ENCODE peak calls at places on chromosome 3, in five cellular contexts. V is HCT116, C is GM12878, G is HepG2, X is K562. T is an unnamed sample.

GRCh38 chr3:129611812-129612349 is 5.4 kb upstream of the PLXND1 start:
- DNase-seq in V (no peak), C (no peak), G (peak), X (no peak), T (no peak)

GRCh38 chr3:185939721-185940120 is 1.9 kb upstream of the TRA2B start:
- DNase-seq in V (no peak), C (no peak), G (no peak), X (no peak), T (no peak)

GRCh38 chr3:88189361-88189810 is 39.6 kb downstream of the C3orf38 start:
- DNase-seq in V (no peak), C (peak), G (peak), X (peak), T (no peak)

GRCh38 chr3:53819163-53819868 is 26.9 kb downstream of the CHDH start:
- DNase-seq in V (no peak), C (no peak), G (no peak), X (no peak), T (no peak)

GRCh38 chr3:195238626-195239118 is 32.3 kb downstream of the XXYLT1 start:
- DNase-seq in V (no peak), C (no peak), G (no peak), X (no peak), T (no peak)

GRCh38 chr3:9976736-9977709 is 9.6 kb downstream of the EMC3 start:
- DNase-seq in V (peak), C (no peak), G (peak), X (peak), T (peak)

GRCh38 chr3:2635511-2635910 is 474.7 kb downstream of the IL5RA start:
- DNase-seq in V (no peak), C (no peak), G (no peak), X (no peak), T (no peak)

GRCh38 chr3:116815831-116816588 is 106.4 kb downstream of the TUSC7 start:
- DNase-seq in V (no peak), C (no peak), G (no peak), X (no peak), T (no peak)

GRCh38 chr3:59663076-59663850 is 613.4 kb upstream of the CFAP20DC start:
- DNase-seq in V (no peak), C (no peak), G (no peak), X (no peak), T (no peak)

GRCh38 chr3:138771585-138771984 is 63.1 kb downstream of the PIK3CB start:
- DNase-seq in V (no peak), C (no peak), G (no peak), X (no peak), T (no peak)

GRCh38 chr3:66153961-66154923 is 66.6 kb upstream of the SLC25A26 start:
- DNase-seq in V (no peak), C (no peak), G (no peak), X (no peak), T (no peak)

GRCh38 chr3:197229178-197229577 is 69.2 kb downstream of the DLG1 start:
- DNase-seq in V (no peak), C (no peak), G (no peak), X (no peak), T (no peak)

GRCh38 chr3:42110631-42111030 is 19.5 kb downstream of the TRAK1 start:
- DNase-seq in V (no peak), C (no peak), G (no peak), X (no peak), T (no peak)

GRCh38 chr3:148227534-148227933 is 470.2 kb upstream of the AGTR1 start:
- DNase-seq in V (no peak), C (no peak), G (no peak), X (no peak), T (no peak)

GRCh38 chr3:55454611-55455010 is 32.5 kb downstream of the WNT5A start:
- DNase-seq in V (no peak), C (no peak), G (no peak), X (no peak), T (no peak)

GRCh38 chr3:9067352-9067975 is 104.2 kb upstream of the RAD18 start:
- DNase-seq in V (peak), C (peak), G (peak), X (peak), T (peak)

GRCh38 chr3:66527253-66527652 is 26.4 kb upstream of the LRIG1 start:
- DNase-seq in V (no peak), C (no peak), G (no peak), X (no peak), T (no peak)

GRCh38 chr3:169660709-169661566 is 2.6 kb downstream of the MECOM start:
- DNase-seq in V (no peak), C (no peak), G (no peak), X (no peak), T (peak)

GRCh38 chr3:25910997-25911396 is 121.1 kb downstream of the OXSM start:
- DNase-seq in V (peak), C (no peak), G (peak), X (peak), T (no peak)

GRCh38 chr3:186107148-186108105 is 1.5 kb downstream of the ETV5 start:
- DNase-seq in V (peak), C (no peak), G (peak), X (peak), T (peak)

GRCh38 chr3:10557783-10558373 is 52.5 kb upstream of the ATP2B2 start:
- DNase-seq in V (no peak), C (no peak), G (no peak), X (no peak), T (no peak)

GRCh38 chr3:26260073-26260623 is 362.4 kb upstream of the LRRC3B start:
- DNase-seq in V (no peak), C (no peak), G (no peak), X (no peak), T (no peak)

GRCh38 chr3:557972-558371 is 361.4 kb downstream of the CHL1 start:
- DNase-seq in V (no peak), C (peak), G (no peak), X (no peak), T (no peak)

GRCh38 chr3:87145553-87145952 is 81.6 kb upstream of the CHMP2B start:
- DNase-seq in V (peak), C (no peak), G (peak), X (peak), T (no peak)

GRCh38 chr3:188220097-188220788 is 66.3 kb downstream of the LPP start:
- DNase-seq in V (no peak), C (no peak), G (no peak), X (no peak), T (no peak)

GRCh38 chr3:23202203-23202920 is 765 bp upstream of the UBE2E2 start:
- DNase-seq in V (no peak), C (no peak), G (no peak), X (peak), T (no peak)

GRCh38 chr3:39294446-39295183 is 14.8 kb upstream of the CX3CR1 start:
- DNase-seq in V (no peak), C (no peak), G (no peak), X (no peak), T (no peak)

GRCh38 chr3:39292961-39293360 is 13.1 kb upstream of the CX3CR1 start:
- DNase-seq in V (no peak), C (no peak), G (no peak), X (no peak), T (no peak)

GRCh38 chr3:39290255-39290654 is 10.4 kb upstream of the CX3CR1 start:
- DNase-seq in V (no peak), C (no peak), G (no peak), X (no peak), T (no peak)

GRCh38 chr3:39289107-39289506 is 9.3 kb upstream of the CX3CR1 start:
- DNase-seq in V (no peak), C (no peak), G (no peak), X (no peak), T (no peak)

DNA sequence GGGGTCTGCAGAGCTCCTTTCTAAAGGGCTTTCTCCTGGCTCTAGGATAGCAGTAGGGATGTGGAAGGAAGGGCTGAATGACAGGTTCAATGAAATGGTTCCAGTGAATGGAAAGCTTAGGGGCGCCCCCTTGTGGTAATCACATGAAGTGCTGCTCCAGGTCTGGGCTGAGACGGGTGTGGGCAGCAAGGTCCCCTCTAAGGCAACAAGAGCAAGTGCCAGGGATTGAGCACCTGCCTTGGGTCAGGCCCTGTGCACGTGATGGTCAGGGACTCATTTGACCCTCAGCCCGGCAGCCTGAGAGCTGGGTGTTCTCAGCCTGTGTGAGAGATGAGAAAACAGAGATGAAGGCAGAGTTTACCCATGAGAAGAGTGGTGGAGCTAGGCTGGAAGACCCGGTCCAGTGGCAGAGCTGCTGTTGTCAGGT is 12.1 kb upstream of the CX3CR1 start:
- DNase-seq in V (peak), C (no peak), G (peak), X (peak), T (peak)
- TF ChIP-seq JUND in V (no peak), C (no peak), G (no peak), X (peak), T (no peak)

DNA sequence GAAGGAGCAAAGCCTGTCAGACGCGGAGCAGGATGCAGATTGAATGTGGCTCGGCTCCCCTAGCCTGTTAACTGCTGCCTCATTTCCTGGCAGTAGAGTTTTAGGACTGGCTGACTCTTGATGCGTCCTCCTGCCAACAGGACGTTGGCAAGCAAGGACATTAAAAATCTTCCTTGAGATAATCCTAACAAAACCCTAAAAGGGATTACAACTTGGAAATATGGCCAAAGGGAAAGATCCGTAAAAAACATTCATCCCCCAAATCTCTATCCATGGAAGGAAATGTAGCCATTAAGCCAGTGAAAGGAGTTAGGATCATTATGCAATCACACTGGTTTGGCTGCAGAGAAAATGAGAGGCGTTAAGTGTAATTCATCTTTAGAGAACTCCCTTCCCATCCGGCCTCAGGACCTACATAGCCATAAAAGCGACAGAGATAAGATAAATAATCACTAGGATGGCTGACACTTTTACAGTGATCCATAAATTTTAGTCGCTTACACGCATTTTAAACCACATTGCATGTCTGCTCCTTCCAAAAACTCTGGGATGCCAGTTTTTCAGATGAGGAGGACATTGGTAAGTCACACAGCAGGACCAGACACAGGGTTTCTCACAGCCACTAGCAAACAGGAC is 44.5 kb upstream of the C3orf80 start:
- DNase-seq in V (no peak), C (no peak), G (no peak), X (no peak), T (peak)
- TF ChIP-seq JUND in V (no peak), C (no peak), G (no peak), X (no peak), T (no peak)

GRCh38 chr3:173825731-173826130 is 428.2 kb downstream of the NLGN1 start:
- DNase-seq in V (no peak), C (no peak), G (no peak), X (no peak), T (no peak)
- TF ChIP-seq JUND in V (no peak), C (no peak), G (no peak), X (no peak), T (no peak)

GRCh38 chr3:136350557-136350956 is 100.4 kb downstream of the PCCB start:
- DNase-seq in V (no peak), C (no peak), G (no peak), X (no peak), T (no peak)
- TF ChIP-seq JUND in V (no peak), C (no peak), G (no peak), X (no peak), T (no peak)

DNA sequence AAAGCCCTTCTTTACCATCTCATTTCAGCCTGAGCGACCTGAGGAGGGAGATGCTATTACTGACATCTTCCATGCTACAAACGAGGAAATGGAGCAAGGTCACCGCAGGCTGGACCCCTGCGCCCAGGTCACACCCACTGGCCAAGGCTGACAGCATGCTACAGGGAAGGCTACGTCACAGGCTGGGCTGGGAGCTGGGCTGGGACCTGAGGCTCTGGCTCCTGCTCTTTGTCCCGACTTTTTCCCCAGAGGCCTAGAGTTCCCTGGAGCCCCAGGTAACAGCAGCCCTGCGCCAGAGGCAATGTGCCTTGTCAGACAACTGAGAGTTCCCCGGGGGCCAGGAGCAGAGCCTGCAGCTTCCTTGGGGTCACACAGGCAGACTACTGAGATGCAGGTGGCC is 87.2 kb downstream of the IQSEC1 start:
- DNase-seq in V (no peak), C (no peak), G (no peak), X (no peak), T (no peak)
- TF ChIP-seq JUND in V (no peak), C (no peak), G (no peak), X (no peak), T (no peak)

T was measured in T47D.